ENCODE peak calls at places on chromosomes 13 and 19, in five cellular contexts. X is NCI-H1417 treated with DMSO at 0.1 percent for 48 hours; R is activated CD8-positive, alpha-beta memory T cell treated with anti-CD3 and anti-CD28 coated beads for 24 hours; A is aorta; T is fibroblast of lung. V is an unnamed sample.

GRCh38 chr13:53200498-53201453 is 172.2 kb downstream of the OLFM4 start:
- DNase-seq in X (no peak), R (no peak), A (peak; percentile 82), T (peak; percentile 2), V (peak; percentile 15)

GRCh38 chr13:79870123-79870522 is 389.2 kb downstream of the NDFIP2 start:
- DNase-seq in X (no peak), R (no peak), A (no peak), T (peak; percentile 49), V (peak; percentile 61)

GRCh38 chr13:28527629-28528028 is 32.7 kb upstream of the FLT1 start:
- DNase-seq in X (no peak), R (no peak), A (no peak), T (no peak), V (no peak)

GRCh38 chr13:93476175-93476574 is 249.6 kb downstream of the GPC6 start:
- DNase-seq in X (no peak), R (no peak), A (no peak), T (peak; percentile 87), V (peak; percentile 65)

GRCh38 chr19:34969721-34970120 is 5.7 kb upstream of the ZNF792 start:
- DNase-seq in X (no peak), R (no peak), A (no peak), T (no peak), V (no peak)

GRCh38 chr19:2315818-2316353 is 7.9 kb upstream of the LINGO3 start:
- DNase-seq in X (no peak), R (no peak), A (no peak), T (peak; percentile 63), V (peak; percentile 72)

GRCh38 chr19:543912-544608 is at the start of gene GZMM:
- DNase-seq in X (no peak), R (peak; percentile 88), A (no peak), T (no peak), V (no peak)

GRCh38 chr19:45758921-45759320 is 10.1 kb downstream of the SIX5 start:
- DNase-seq in X (no peak), R (no peak), A (no peak), T (no peak), V (no peak)

GRCh38 chr19:33071887-33072286 is 7.2 kb upstream of the RHPN2 start:
- DNase-seq in X (no peak), R (no peak), A (no peak), T (no peak), V (no peak)

GRCh38 chr19:6599866-6600454 is 9.0 kb upstream of the CD70 start:
- DNase-seq in X (no peak), R (no peak), A (no peak), T (no peak), V (no peak)

GRCh38 chr19:50311723-50312635 is 17.2 kb downstream of the KCNC3 start:
- DNase-seq in X (no peak), R (no peak), A (no peak), T (no peak), V (no peak)

GRCh38 chr13:48902421-48902820 is 73.3 kb upstream of the FNDC3A start:
- DNase-seq in X (no peak), R (no peak), A (no peak), T (peak; percentile 46), V (peak; percentile 50)

GRCh38 chr19:1855828-1856255 is 7.5 kb downstream of the KLF16 start:
- DNase-seq in X (no peak), R (peak; percentile 73), A (no peak), T (no peak), V (no peak)

GRCh38 chr19:47324502-47324901 is 7.5 kb upstream of the C5AR2 start:
- DNase-seq in X (no peak), R (no peak), A (no peak), T (no peak), V (no peak)

GRCh38 chr13:78609464-78610205 is 6.3 kb upstream of the POU4F1 start:
- DNase-seq in X (no peak), R (no peak), A (peak; percentile 75), T (peak; percentile 6), V (no peak)

GRCh38 chr13:69279213-69279612 is 828.4 kb upstream of the ATXN8OS start:
- DNase-seq in X (no peak), R (no peak), A (no peak), T (no peak), V (no peak)

GRCh38 chr19:49795615-49796014 is 17.5 kb downstream of the FUZ start:
- DNase-seq in X (no peak), R (no peak), A (no peak), T (no peak), V (no peak)

GRCh38 chr19:12194827-12195500 is 32.1 kb downstream of the ZNF136 start:
- DNase-seq in X (no peak), R (peak; percentile 83), A (peak; percentile 88), T (peak; percentile 75), V (peak; percentile 57)

GRCh38 chr13:59088716-59089115 is 1075.0 kb downstream of the DIAPH3 start:
- DNase-seq in X (no peak), R (no peak), A (no peak), T (peak; percentile 49), V (peak; percentile 44)

GRCh38 chr19:12052571-12053169 is at the start of gene ZNF878:
- DNase-seq in X (peak; percentile 45), R (peak; percentile 78), A (peak; percentile 95), T (peak; percentile 78), V (peak; percentile 84)

GRCh38 chr19:40322951-40323615 is 25.1 kb downstream of the C19orf47 start:
- DNase-seq in X (no peak), R (no peak), A (peak; percentile 40), T (no peak), V (no peak)

GRCh38 chr13:73938375-73939070 is 195.7 kb downstream of the KLF12 start:
- DNase-seq in X (no peak), R (no peak), A (no peak), T (peak; percentile 84), V (peak; percentile 83)

GRCh38 chr13:24506698-24507335 is 5.8 kb downstream of the PARP4 start:
- DNase-seq in X (no peak), R (no peak), A (no peak), T (no peak), V (no peak)

GRCh38 chr13:98853791-98854191 is 101.3 kb upstream of the SLC15A1 start:
- DNase-seq in X (no peak), R (peak; percentile 74), A (no peak), T (peak; percentile 38), V (peak; percentile 31)

GRCh38 chr13:44305845-44306244 is 67.8 kb upstream of the SERP2 start:
- DNase-seq in X (no peak), R (no peak), A (no peak), T (peak; percentile 50), V (no peak)